ENCODE peak calls at places on chromosomes 4 and X, in ten cellular contexts. Q is germinal center, T is lung, C is T-helper 2 cell, V is neuronal stem cell, Y is hippocampal formation, D is right atrium auricular region, I is tibial artery, E is foreskin fibroblast, F is NCI-H2029 treated with DMSO at 0.1 percent for 48 hours. O is an unnamed sample.

GRCh38 chr4:57080781-57081650 is 29.2 kb downstream of the IGFBP7 start:
- DNase-seq in Q (no peak), T (no peak), C (no peak), V (no peak), Y (no peak), D (no peak), I (no peak), E (peak; percentile 94), F (no peak), O (no peak)

GRCh38 chr4:122879001-122879400 is 43.4 kb downstream of the NUDT6 start:
- DNase-seq in Q (no peak), T (no peak), C (no peak), V (no peak), Y (no peak), D (no peak), I (no peak), E (peak; percentile 21), F (no peak), O (no peak)

GRCh38 chr4:134747108-134747805 is 545.7 kb upstream of the PABPC4L start:
- DNase-seq in Q (no peak), T (no peak), C (no peak), V (no peak), Y (no peak), D (no peak), I (no peak), E (no peak), F (no peak), O (no peak)

GRCh38 chr4:177596035-177596434 is 153.8 kb upstream of the AGA start:
- DNase-seq in Q (no peak), T (no peak), C (no peak), V (no peak), Y (no peak), D (no peak), I (no peak), E (peak; percentile 78), F (no peak), O (peak; percentile 18)

GRCh38 chrX:38225093-38225492 is 4.4 kb upstream of the SRPX start:
- DNase-seq in Q (no peak), T (no peak), C (no peak), V (no peak), Y (no peak), D (no peak), I (no peak), E (peak; percentile 55), F (no peak), O (no peak)

GRCh38 chr4:69069085-69069484 is 27.2 kb upstream of the UGT2B7 start:
- DNase-seq in Q (no peak), T (no peak), C (no peak), V (no peak), Y (no peak), D (no peak), I (no peak), E (no peak), F (no peak), O (no peak)

GRCh38 chrX:107168259-107168658 is 38.0 kb downstream of the NUP62CL start:
- DNase-seq in Q (no peak), T (no peak), C (no peak), V (no peak), Y (no peak), D (no peak), I (no peak), E (no peak), F (no peak), O (no peak)

GRCh38 chr4:184756399-184756798 is 22.5 kb upstream of the CENPU start:
- DNase-seq in Q (no peak), T (no peak), C (no peak), V (no peak), Y (no peak), D (no peak), I (peak; percentile 54), E (peak; percentile 72), F (no peak), O (no peak)

GRCh38 chrX:15822922-15823321 is 31.7 kb downstream of the AP1S2 start:
- DNase-seq in Q (no peak), T (no peak), C (no peak), V (no peak), Y (no peak), D (no peak), I (no peak), E (no peak), F (no peak), O (no peak)

O was measured in DND-41.